ENCODE peak calls at places on chromosomes 11 and 22, in eight cellular contexts. E is prostate gland; M is heart right ventricle; L is CD4-positive, alpha-beta T cell; N is H9; T is A549; A is Calu3; V is bronchial epithelial cell. R is an unnamed sample.

GRCh38 chr22:19463491-19464469 is 15.2 kb downstream of the UFD1 start:
- DNase-seq in E (no peak), M (peak), L (no peak), N (no peak), T (no peak), A (no peak), V (no peak), R (peak)

GRCh38 chr11:86663741-86664140 is 8.7 kb downstream of the ME3 start:
- DNase-seq in E (no peak), M (no peak), L (no peak), N (no peak), T (no peak), A (no peak), V (no peak), R (no peak)

GRCh38 chr11:105829084-105829483 is 193.0 kb downstream of the MSANTD4 start:
- DNase-seq in E (no peak), M (no peak), L (no peak), N (no peak), T (no peak), A (no peak), V (no peak), R (no peak)

GRCh38 chr22:29105468-29105867 is 32.6 kb downstream of the KREMEN1 start:
- DNase-seq in E (no peak), M (no peak), L (no peak), N (no peak), T (no peak), A (no peak), V (no peak), R (no peak)

GRCh38 chr11:8807544-8808225 is 103.3 kb upstream of the AKIP1 start:
- DNase-seq in E (no peak), M (no peak), L (no peak), N (no peak), T (no peak), A (no peak), V (peak), R (peak)

GRCh38 chr11:130897262-130898182 is 18.8 kb downstream of the SNX19 start:
- DNase-seq in E (peak), M (peak), L (no peak), N (no peak), T (no peak), A (peak), V (peak), R (peak)

GRCh38 chr22:42271906-42272305 is 1.5 kb upstream of the TCF20 start:
- DNase-seq in E (no peak), M (no peak), L (no peak), N (no peak), T (no peak), A (no peak), V (no peak), R (no peak)

GRCh38 chr11:68806931-68807844 is 34.5 kb downstream of the CPT1A start:
- DNase-seq in E (no peak), M (no peak), L (no peak), N (no peak), T (no peak), A (no peak), V (peak), R (no peak)

GRCh38 chr22:21959274-21960074 is 6.8 kb upstream of the PPM1F start:
- DNase-seq in E (no peak), M (no peak), L (no peak), N (no peak), T (no peak), A (no peak), V (no peak), R (no peak)

GRCh38 chr11:87224486-87224885 is 186.8 kb downstream of the TMEM135 start:
- DNase-seq in E (no peak), M (no peak), L (no peak), N (no peak), T (no peak), A (no peak), V (no peak), R (no peak)

GRCh38 chr11:833114-833791 is 501 bp downstream of the CD151 start:
- DNase-seq in E (no peak), M (peak), L (no peak), N (no peak), T (no peak), A (peak), V (no peak), R (no peak)

GRCh38 chr11:6418958-6419611 is at the start of gene APBB1:
- DNase-seq in E (peak), M (peak), L (peak), N (peak), T (peak), A (peak), V (no peak), R (no peak)

GRCh38 chr11:85595285-85595884 is 31.8 kb downstream of the DLG2 start:
- DNase-seq in E (no peak), M (no peak), L (no peak), N (no peak), T (peak), A (no peak), V (peak), R (no peak)

GRCh38 chr22:24107668-24108067 is 73.6 kb upstream of the SUSD2 start:
- DNase-seq in E (peak), M (peak), L (peak), N (no peak), T (no peak), A (no peak), V (peak), R (peak)

GRCh38 chr22:45972868-45973212 is 4.1 kb downstream of the WNT7B start:
- DNase-seq in E (no peak), M (no peak), L (no peak), N (no peak), T (no peak), A (no peak), V (no peak), R (no peak)
- TF ChIP-seq CTCF in E (no peak), M (no peak), L (no peak), N (no peak), T (no peak), A (no peak), V (no peak), R (peak)

GRCh38 chr11:44866301-44866700 is 84.4 kb downstream of the TP53I11 start:
- DNase-seq in E (no peak), M (no peak), L (no peak), N (no peak), T (no peak), A (no peak), V (no peak), R (no peak)

GRCh38 chr11:44868021-44868420 is 82.7 kb downstream of the TP53I11 start:
- DNase-seq in E (no peak), M (no peak), L (no peak), N (no peak), T (no peak), A (no peak), V (no peak), R (no peak)

GRCh38 chr11:44868455-44869421 is 81.9 kb downstream of the TP53I11 start:
- DNase-seq in E (no peak), M (no peak), L (no peak), N (no peak), T (no peak), A (no peak), V (no peak), R (no peak)

GRCh38 chr11:44863231-44863630 is 87.5 kb downstream of the TP53I11 start:
- DNase-seq in E (no peak), M (no peak), L (no peak), N (no peak), T (no peak), A (no peak), V (no peak), R (no peak)

GRCh38 chr11:44865866-44866272 is 84.8 kb downstream of the TP53I11 start:
- DNase-seq in E (peak), M (peak), L (no peak), N (no peak), T (no peak), A (peak), V (no peak), R (no peak)
- TF ChIP-seq CTCF in E (no peak), M (no peak), L (no peak), N (no peak), T (no peak), A (no peak), V (no peak), R (no peak)

DNA sequence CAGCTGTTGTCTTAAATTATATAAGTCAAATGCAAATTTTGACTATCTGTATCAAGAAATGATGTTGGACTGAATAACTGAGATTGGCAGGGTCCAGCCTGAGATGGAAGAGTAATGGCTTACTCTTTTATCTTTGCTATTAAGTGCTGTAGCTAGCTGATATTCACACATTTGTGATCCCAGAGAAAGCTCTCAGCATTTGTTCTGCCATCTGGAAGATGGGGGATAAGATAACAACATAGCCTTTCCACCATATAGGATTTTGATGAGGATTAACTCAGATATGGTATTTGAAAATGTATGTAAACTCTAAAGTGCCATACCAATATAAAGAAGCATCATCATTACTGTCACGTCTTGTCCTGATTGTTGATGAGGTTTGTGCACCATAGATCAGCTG is 1063.2 kb upstream of the TENM4 start:
- DNase-seq in E (no peak), M (no peak), L (no peak), N (no peak), T (no peak), A (no peak), V (no peak), R (no peak)
- TF ChIP-seq CTCF in E (no peak), M (no peak), L (no peak), N (no peak), T (no peak), A (no peak), V (no peak), R (no peak)

GRCh38 chr11:122101625-122102291 is 14.3 kb downstream of the BLID start:
- DNase-seq in E (peak), M (peak), L (no peak), N (peak), T (no peak), A (no peak), V (peak), R (peak)
- TF ChIP-seq CTCF in E (peak), M (peak), L (no peak), N (peak), T (no peak), A (no peak), V (peak), R (peak)

GRCh38 chr11:61579398-61580291 is 1.2 kb downstream of the SYT7 start:
- DNase-seq in E (no peak), M (no peak), L (no peak), N (peak), T (no peak), A (no peak), V (no peak), R (no peak)

GRCh38 chr11:61580292-61580888 is 486 bp downstream of the SYT7 start:
- DNase-seq in E (no peak), M (no peak), L (no peak), N (no peak), T (peak), A (peak), V (no peak), R (no peak)

GRCh38 chr11:61581030-61581928 is at the start of gene SYT7:
- DNase-seq in E (peak), M (peak), L (peak), N (peak), T (peak), A (peak), V (peak), R (peak)

GRCh38 chr11:61577383-61578118 is 3.3 kb downstream of the SYT7 start:
- DNase-seq in E (no peak), M (peak), L (no peak), N (peak), T (no peak), A (no peak), V (no peak), R (no peak)

GRCh38 chr11:61578819-61579218 is 2.1 kb downstream of the SYT7 start:
- DNase-seq in E (no peak), M (no peak), L (no peak), N (no peak), T (no peak), A (no peak), V (no peak), R (no peak)
- TF ChIP-seq CTCF in E (no peak), M (no peak), L (no peak), N (no peak), T (no peak), A (no peak), V (no peak), R (no peak)